ENCODE peak calls at places on chromosomes 12 and 14, in four cellular contexts. One of them, this sample, is unnamed.
A peak's percentile ranks its signal among the peaks of the same experiment; 100 is the strongest.

GRCh38 chr12:116697305-116698130 is 40.4 kb downstream of the SPRING1 start:
- DNase-seq in HepG2: peak; percentile 57
- DNase-seq in GM12878: no peak
- DNase-seq in H1: no peak
- DNase-seq in this sample: peak; percentile 56

GRCh38 chr14:38553586-38553985 is 297.7 kb upstream of the CLEC14A start:
- DNase-seq in HepG2: no peak
- DNase-seq in GM12878: no peak
- DNase-seq in H1: no peak
- DNase-seq in this sample: no peak

GRCh38 chr12:123935956-123936355 is 36.7 kb downstream of the CCDC92 start:
- DNase-seq in HepG2: no peak
- DNase-seq in GM12878: no peak
- DNase-seq in H1: no peak
- DNase-seq in this sample: no peak

GRCh38 chr14:85546390-85546789 is 16.4 kb downstream of the FLRT2 start:
- DNase-seq in HepG2: no peak
- DNase-seq in GM12878: no peak
- DNase-seq in H1: no peak
- DNase-seq in this sample: no peak

GRCh38 chr14:104898870-104899510 is 25.7 kb upstream of the PLD4 start:
- DNase-seq in HepG2: no peak
- DNase-seq in GM12878: no peak
- DNase-seq in H1: no peak
- DNase-seq in this sample: no peak

GRCh38 chr14:77139540-77140342 is 1.9 kb downstream of the ZDHHC22 start:
- DNase-seq in HepG2: peak; percentile 29
- DNase-seq in GM12878: no peak
- DNase-seq in H1: no peak
- DNase-seq in this sample: no peak

GRCh38 chr14:105496831-105497591 is 6.0 kb downstream of the TEDC1 start:
- DNase-seq in HepG2: no peak
- DNase-seq in GM12878: no peak
- DNase-seq in H1: no peak
- DNase-seq in this sample: no peak

GRCh38 chr12:30792648-30793499 is 38.1 kb upstream of the CAPRIN2 start:
- DNase-seq in HepG2: peak; percentile 18
- DNase-seq in GM12878: no peak
- DNase-seq in H1: no peak
- DNase-seq in this sample: no peak

GRCh38 chr12:106248849-106249371 is 1.1 kb upstream of the CKAP4 start:
- DNase-seq in HepG2: no peak
- DNase-seq in GM12878: no peak
- DNase-seq in H1: no peak
- DNase-seq in this sample: no peak

GRCh38 chr12:106252056-106252455 is 4.2 kb upstream of the CKAP4 start:
- DNase-seq in HepG2: no peak
- DNase-seq in GM12878: no peak
- DNase-seq in H1: no peak
- DNase-seq in this sample: no peak

GRCh38 chr12:106249411-106250135 is 1.8 kb upstream of the CKAP4 start:
- DNase-seq in HepG2: no peak
- DNase-seq in GM12878: peak; percentile 53
- DNase-seq in H1: no peak
- DNase-seq in this sample: no peak

GRCh38 chr12:106254724-106255123 is 6.9 kb upstream of the CKAP4 start:
- DNase-seq in HepG2: no peak
- DNase-seq in GM12878: no peak
- DNase-seq in H1: no peak
- DNase-seq in this sample: peak; percentile 77

DNA sequence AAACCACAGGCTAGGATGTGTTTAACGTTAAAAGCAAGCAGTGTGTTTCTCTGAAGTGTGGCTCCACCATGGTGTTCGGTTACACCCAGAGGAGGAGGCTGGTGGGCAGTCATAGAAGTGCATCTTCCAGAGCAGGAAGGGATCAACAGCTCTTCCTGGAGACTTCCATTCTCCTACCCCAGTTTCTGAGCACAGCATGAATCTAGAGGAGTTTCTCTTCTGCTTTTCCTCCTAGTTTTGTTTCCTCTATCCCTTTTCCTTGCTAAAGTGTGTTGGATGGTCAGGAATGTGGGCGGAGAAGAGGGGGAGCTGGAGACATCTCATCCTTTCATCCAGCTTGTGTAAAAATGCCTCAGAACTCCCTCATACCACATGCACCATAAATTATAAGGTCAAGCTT is 3.8 kb upstream of the CKAP4 start:
- DNase-seq in HepG2: no peak
- DNase-seq in GM12878: no peak
- DNase-seq in H1: no peak
- DNase-seq in this sample: no peak
- H3K9ac ChIP-seq in HepG2: no peak overlapping the region
- H3K9ac ChIP-seq in GM12878: no peak overlapping the region
- H3K9ac ChIP-seq in H1: no peak overlapping the region
- H3K9ac ChIP-seq in this sample: no peak overlapping the region

DNA sequence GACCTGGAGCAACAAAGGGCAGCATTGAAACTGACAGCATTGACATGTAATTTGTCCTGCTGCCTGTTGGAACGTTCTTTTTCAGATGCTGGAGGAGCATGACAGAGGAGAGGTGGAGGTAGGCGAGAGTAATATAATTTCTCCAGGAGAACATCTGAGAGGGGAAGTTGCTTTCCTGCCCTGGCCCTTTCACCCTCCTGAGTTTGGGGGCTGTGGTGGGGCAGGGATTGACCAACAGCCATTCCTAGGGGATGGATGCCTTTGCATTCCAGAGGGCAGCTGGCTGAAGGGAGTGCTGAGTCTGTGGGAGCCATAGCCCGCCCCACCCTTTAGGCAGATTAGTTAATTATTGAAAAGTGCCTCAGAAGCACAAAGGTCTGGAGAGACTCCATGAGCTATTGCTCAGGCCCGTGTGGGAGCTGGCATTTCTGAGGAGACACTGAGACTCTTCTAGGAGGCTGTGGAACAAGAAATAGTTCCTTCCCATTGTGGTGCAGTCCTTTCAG is 73.5 kb downstream of the ARF6 start:
- DNase-seq in HepG2: peak; percentile 84
- DNase-seq in GM12878: no peak
- DNase-seq in H1: no peak
- DNase-seq in this sample: no peak
- H3K4me1 ChIP-seq in HepG2: peaks cover 68% of the 10 kb centered on the region
- H3K4me1 ChIP-seq in GM12878: peaks cover 35% of the 10 kb centered on the region
- H3K4me1 ChIP-seq in H1: peaks cover 5% of the 10 kb centered on the region
- H3K4me1 ChIP-seq in this sample: no peaks in the 10 kb centered on the region

GRCh38 chr14:79466938-79467527 is 744.3 kb downstream of the DIO2 start:
- DNase-seq in HepG2: no peak
- DNase-seq in GM12878: no peak
- DNase-seq in H1: no peak
- DNase-seq in this sample: no peak

GRCh38 chr14:79464468-79464867 is 746.8 kb downstream of the DIO2 start:
- DNase-seq in HepG2: no peak
- DNase-seq in GM12878: no peak
- DNase-seq in H1: no peak
- DNase-seq in this sample: no peak

GRCh38 chr14:79467837-79468236 is 743.5 kb downstream of the DIO2 start:
- DNase-seq in HepG2: no peak
- DNase-seq in GM12878: no peak
- DNase-seq in H1: no peak
- DNase-seq in this sample: no peak

GRCh38 chr14:79468491-79468890 is 742.8 kb downstream of the DIO2 start:
- DNase-seq in HepG2: no peak
- DNase-seq in GM12878: no peak
- DNase-seq in H1: no peak
- DNase-seq in this sample: no peak

GRCh38 chr14:79465651-79466050 is 745.7 kb downstream of the DIO2 start:
- DNase-seq in HepG2: no peak
- DNase-seq in GM12878: no peak
- DNase-seq in H1: no peak
- DNase-seq in this sample: no peak
- TF ChIP-seq SUZ12 in HepG2: no peak
- TF ChIP-seq SUZ12 in GM12878: no peak
- TF ChIP-seq SUZ12 in H1: no peak
- TF ChIP-seq SUZ12 in this sample: no peak

GRCh38 chr14:100857196-100857922 is 31.4 kb downstream of the MEG3 start:
- DNase-seq in HepG2: no peak
- DNase-seq in GM12878: no peak
- DNase-seq in H1: no peak
- DNase-seq in this sample: no peak

GRCh38 chr14:100858838-100859220 is 32.9 kb downstream of the MEG3 start:
- DNase-seq in HepG2: no peak
- DNase-seq in GM12878: no peak
- DNase-seq in H1: no peak
- DNase-seq in this sample: no peak

GRCh38 chr14:100859781-100860180 is 33.9 kb downstream of the MEG3 start:
- DNase-seq in HepG2: no peak
- DNase-seq in GM12878: no peak
- DNase-seq in H1: no peak
- DNase-seq in this sample: no peak

GRCh38 chr14:100856056-100856950 is 30.4 kb downstream of the MEG3 start:
- DNase-seq in HepG2: no peak
- DNase-seq in GM12878: no peak
- DNase-seq in H1: no peak
- DNase-seq in this sample: no peak

DNA sequence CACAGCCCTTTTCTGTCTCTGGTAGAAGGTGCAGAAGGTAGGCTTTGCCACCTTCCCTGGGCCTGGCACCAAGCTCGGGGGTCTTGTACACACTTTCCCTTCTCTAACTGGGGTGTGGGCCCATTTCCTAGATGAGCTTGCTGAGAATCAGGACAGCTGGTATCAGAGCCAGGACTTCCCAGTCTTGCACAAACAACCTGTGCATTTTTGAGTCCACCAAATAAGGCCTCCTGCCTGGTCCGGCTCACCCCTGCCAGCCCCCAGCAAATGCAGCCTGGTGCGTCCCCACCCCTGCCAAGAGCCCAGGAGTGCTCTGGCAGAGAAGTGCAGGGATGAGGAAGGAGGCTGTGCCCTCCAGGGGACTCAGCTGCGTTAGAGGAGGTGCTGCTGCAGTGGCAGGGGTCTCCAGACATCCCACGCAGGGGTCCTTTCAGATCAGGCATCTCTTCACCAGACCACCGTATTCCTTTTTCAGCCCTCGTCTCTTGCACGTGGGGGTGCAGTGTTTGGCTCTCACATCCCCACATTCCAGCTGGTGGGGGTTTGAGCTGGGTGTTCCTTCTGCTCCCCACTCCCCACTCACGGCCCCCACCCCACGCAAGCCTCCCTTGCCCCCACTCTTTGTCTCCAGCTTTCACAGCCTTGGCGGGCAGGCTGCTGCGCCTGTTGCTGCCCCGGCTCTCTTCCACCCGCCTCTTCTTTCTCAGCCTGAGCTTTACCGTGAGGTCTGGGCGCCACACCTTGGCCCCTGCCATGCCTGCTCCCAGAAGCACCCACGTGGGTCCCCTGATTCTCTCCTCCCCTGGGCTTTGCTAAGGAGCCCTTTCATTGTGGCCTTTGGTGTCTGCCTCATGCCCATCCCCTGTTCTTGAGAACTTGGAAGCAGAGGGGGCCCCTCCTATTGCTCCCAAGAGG is 32.3 kb downstream of the MEG3 start:
- DNase-seq in HepG2: no peak
- DNase-seq in GM12878: no peak
- DNase-seq in H1: no peak
- DNase-seq in this sample: no peak
- H3K9ac ChIP-seq in HepG2: no peak overlapping the region
- H3K9ac ChIP-seq in GM12878: no peak overlapping the region
- H3K9ac ChIP-seq in H1: no peak overlapping the region
- H3K9ac ChIP-seq in this sample: no peak overlapping the region